ENCODE peak calls at places on chromosomes 6 and 20, in five cellular contexts. S, U, E, R and A are unnamed samples.

GRCh38 chr6:7178280-7178679 is 70.5 kb downstream of the RREB1 start:
- DNase-seq in S (no peak), U (no peak), E (no peak), R (no peak), A (no peak)

GRCh38 chr6:133730881-133731280 is 158.0 kb upstream of the TCF21 start:
- DNase-seq in S (peak; percentile 14), U (no peak), E (peak; percentile 34), R (no peak), A (peak; percentile 11)

GRCh38 chr6:5962794-5963193 is 43.9 kb downstream of the NRN1 start:
- DNase-seq in S (no peak), U (no peak), E (no peak), R (no peak), A (no peak)

GRCh38 chr6:31396422-31397152 is 6.8 kb upstream of the MICA start:
- DNase-seq in S (peak; percentile 53), U (peak; percentile 89), E (peak; percentile 83), R (peak; percentile 37), A (peak; percentile 93)

GRCh38 chr6:113644861-113645575 is 212.1 kb upstream of the MARCKS start:
- DNase-seq in S (no peak), U (no peak), E (peak; percentile 96), R (no peak), A (peak; percentile 78)

GRCh38 chr6:7974932-7975763 is 64.6 kb upstream of the TXNDC5 start:
- DNase-seq in S (no peak), U (no peak), E (peak; percentile 96), R (no peak), A (peak; percentile 98)

GRCh38 chr6:88119769-88120168 is 46.4 kb downstream of the CNR1 start:
- DNase-seq in S (no peak), U (no peak), E (no peak), R (no peak), A (no peak)

GRCh38 chr6:26520088-26520839 is 17.9 kb upstream of the HMGN4 start:
- DNase-seq in S (peak; percentile 16), U (no peak), E (no peak), R (peak; percentile 73), A (no peak)

GRCh38 chr6:55704421-55704820 is 125.4 kb upstream of the HMGCLL1 start:
- DNase-seq in S (no peak), U (no peak), E (peak; percentile 53), R (no peak), A (peak; percentile 54)

GRCh38 chr6:166439366-166440091 is 56.8 kb upstream of the MPC1 start:
- DNase-seq in S (peak; percentile 48), U (no peak), E (no peak), R (no peak), A (no peak)

GRCh38 chr20:36093025-36093803 is 61.3 kb upstream of the EPB41L1 start:
- DNase-seq in S (no peak), U (peak; percentile 56), E (peak; percentile 39), R (peak; percentile 77), A (peak; percentile 52)

GRCh38 chr6:106360410-106360988 is at the start of gene CRYBG1:
- DNase-seq in S (no peak), U (peak; percentile 71), E (peak; percentile 41), R (peak; percentile 83), A (peak; percentile 90)

GRCh38 chr6:134373282-134373922 is 55.5 kb upstream of the SGK1 start:
- DNase-seq in S (no peak), U (no peak), E (peak; percentile 81), R (no peak), A (peak; percentile 51)

GRCh38 chr6:141618180-141618581 is 514.5 kb upstream of the GJE1 start:
- DNase-seq in S (no peak), U (no peak), E (no peak), R (no peak), A (no peak)

GRCh38 chr6:36627801-36628246 is 33.7 kb downstream of the SRSF3 start:
- DNase-seq in S (no peak), U (no peak), E (peak; percentile 61), R (no peak), A (no peak)